ENCODE peak calls at places on chromosomes 5 and 9, in nine cellular contexts. L is AG08395, T is globus pallidus, O is NAMALWA, E is A549, Y is neural progenitor cell, I is GM12891, A is H4, S is mesenchymal stem cell. F is an unnamed sample.

GRCh38 chr9:135476981-135477380 is 2.6 kb upstream of the PPP1R26 start:
- DNase-seq in L (peak; percentile 55), T (no peak), O (no peak), E (no peak), Y (no peak), I (no peak), A (no peak), S (peak; percentile 43), F (no peak)

GRCh38 chr9:114141553-114142548 is 13.5 kb upstream of the COL27A1 start:
- DNase-seq in L (no peak), T (no peak), O (peak; percentile 9), E (no peak), Y (no peak), I (no peak), A (no peak), S (peak; percentile 41), F (no peak)

GRCh38 chr9:78031271-78031825 is at the start of gene GNAQ:
- DNase-seq in L (peak; percentile 11), T (no peak), O (no peak), E (no peak), Y (peak; percentile 65), I (no peak), A (no peak), S (no peak), F (no peak)

GRCh38 chr5:107134931-107135330 is 535.8 kb downstream of the EFNA5 start:
- DNase-seq in L (no peak), T (no peak), O (no peak), E (no peak), Y (no peak), I (no peak), A (no peak), S (no peak), F (no peak)

GRCh38 chr5:125422342-125422741 is 675.9 kb upstream of the ZNF608 start:
- DNase-seq in L (no peak), T (no peak), O (no peak), E (no peak), Y (peak; percentile 39), I (no peak), A (no peak), S (no peak), F (no peak)

GRCh38 chr9:110351009-110351467 is 13.4 kb upstream of the TXNDC8 start:
- DNase-seq in L (peak; percentile 82), T (no peak), O (no peak), E (peak; percentile 43), Y (no peak), I (no peak), A (peak; percentile 60), S (peak; percentile 73), F (no peak)

GRCh38 chr9:129644902-129645301 is 3.0 kb upstream of the ASB6 start:
- DNase-seq in L (no peak), T (no peak), O (no peak), E (no peak), Y (no peak), I (no peak), A (no peak), S (no peak), F (no peak)

GRCh38 chr5:19179561-19179960 is 808.4 kb downstream of the CDH18 start:
- DNase-seq in L (no peak), T (no peak), O (peak; percentile 4), E (no peak), Y (no peak), I (no peak), A (peak; percentile 18), S (no peak), F (no peak)

GRCh38 chr5:33761139-33761538 is 130.7 kb downstream of the ADAMTS12 start:
- DNase-seq in L (no peak), T (no peak), O (no peak), E (no peak), Y (peak; percentile 46), I (no peak), A (peak; percentile 25), S (peak; percentile 59), F (no peak)

GRCh38 chr5:169474226-169474625 is 109.3 kb upstream of the SPDL1 start:
- DNase-seq in L (no peak), T (no peak), O (peak; percentile 4), E (no peak), Y (no peak), I (no peak), A (no peak), S (no peak), F (no peak)

GRCh38 chr5:23053846-23054245 is 200.7 kb upstream of the CDH12 start:
- DNase-seq in L (no peak), T (no peak), O (no peak), E (no peak), Y (no peak), I (no peak), A (no peak), S (no peak), F (no peak)

F was measured in suprapubic skin.